ENCODE peak calls at places on chromosome 3, in five cellular contexts. One of them, this sample, is unnamed.
A peak's percentile ranks its signal among the peaks of the same experiment; 100 is the strongest.

GRCh38 chr3:50133283-50133615 is 21.9 kb upstream of the SEMA3F start:
- DNase-seq in activated T-cell treated with anti-CD3 and anti-CD28 coated beads for 1 hour: no peak
- DNase-seq in bronchial epithelial cell: no peak
- DNase-seq in NCI-H345: no peak
- DNase-seq in colonic mucosa: no peak
- DNase-seq in this sample: no peak

GRCh38 chr3:177598110-177598833 is 401.0 kb upstream of the TBL1XR1 start:
- DNase-seq in activated T-cell treated with anti-CD3 and anti-CD28 coated beads for 1 hour: no peak
- DNase-seq in NCI-H345: no peak
- DNase-seq in colonic mucosa: no peak
- DNase-seq in bronchial epithelial cell: no peak
- DNase-seq in this sample: peak; percentile 52

GRCh38 chr3:5021116-5021515 is 41.9 kb downstream of the BHLHE40 start:
- DNase-seq in activated T-cell treated with anti-CD3 and anti-CD28 coated beads for 1 hour: no peak
- DNase-seq in bronchial epithelial cell: no peak
- DNase-seq in colonic mucosa: no peak
- DNase-seq in NCI-H345: no peak
- DNase-seq in this sample: no peak

GRCh38 chr3:119146578-119147375 is 812 bp downstream of the TEX55 start:
- DNase-seq in colonic mucosa: no peak
- DNase-seq in NCI-H345: no peak
- DNase-seq in bronchial epithelial cell: no peak
- DNase-seq in activated T-cell treated with anti-CD3 and anti-CD28 coated beads for 1 hour: no peak
- DNase-seq in this sample: no peak

GRCh38 chr3:4601926-4602325 is 108.8 kb downstream of the ITPR1 start:
- DNase-seq in bronchial epithelial cell: peak; percentile 18
- DNase-seq in colonic mucosa: no peak
- DNase-seq in activated T-cell treated with anti-CD3 and anti-CD28 coated beads for 1 hour: no peak
- DNase-seq in NCI-H345: no peak
- DNase-seq in this sample: no peak

GRCh38 chr3:71831599-71831998 is 46.7 kb upstream of the PROK2 start:
- DNase-seq in bronchial epithelial cell: peak; percentile 77
- DNase-seq in activated T-cell treated with anti-CD3 and anti-CD28 coated beads for 1 hour: no peak
- DNase-seq in colonic mucosa: no peak
- DNase-seq in NCI-H345: no peak
- DNase-seq in this sample: no peak

GRCh38 chr3:197494366-197495058 is 61.3 kb downstream of the BDH1 start:
- DNase-seq in bronchial epithelial cell: peak; percentile 80
- DNase-seq in colonic mucosa: peak; percentile 84
- DNase-seq in activated T-cell treated with anti-CD3 and anti-CD28 coated beads for 1 hour: no peak
- DNase-seq in NCI-H345: no peak
- DNase-seq in this sample: no peak

GRCh38 chr3:128271536-128272332 is 118.5 kb downstream of the EEFSEC start:
- DNase-seq in colonic mucosa: no peak
- DNase-seq in bronchial epithelial cell: no peak
- DNase-seq in activated T-cell treated with anti-CD3 and anti-CD28 coated beads for 1 hour: no peak
- DNase-seq in NCI-H345: no peak
- DNase-seq in this sample: no peak

GRCh38 chr3:108178676-108179075 is 43.5 kb downstream of the IFT57 start:
- DNase-seq in activated T-cell treated with anti-CD3 and anti-CD28 coated beads for 1 hour: no peak
- DNase-seq in colonic mucosa: no peak
- DNase-seq in bronchial epithelial cell: no peak
- DNase-seq in NCI-H345: no peak
- DNase-seq in this sample: no peak

GRCh38 chr3:24498391-24498790 is 3.7 kb upstream of the THRB start:
- DNase-seq in NCI-H345: no peak
- DNase-seq in colonic mucosa: no peak
- DNase-seq in bronchial epithelial cell: no peak
- DNase-seq in activated T-cell treated with anti-CD3 and anti-CD28 coated beads for 1 hour: no peak
- DNase-seq in this sample: no peak

GRCh38 chr3:13072239-13073041 is 789 bp downstream of the IQSEC1 start:
- DNase-seq in NCI-H345: peak; percentile 59
- DNase-seq in colonic mucosa: no peak
- DNase-seq in bronchial epithelial cell: peak; percentile 3
- DNase-seq in activated T-cell treated with anti-CD3 and anti-CD28 coated beads for 1 hour: no peak
- DNase-seq in this sample: no peak

GRCh38 chr3:123941150-123941941 is 19.7 kb downstream of the CCDC14 start:
- DNase-seq in bronchial epithelial cell: no peak
- DNase-seq in NCI-H345: no peak
- DNase-seq in activated T-cell treated with anti-CD3 and anti-CD28 coated beads for 1 hour: no peak
- DNase-seq in colonic mucosa: no peak
- DNase-seq in this sample: no peak

GRCh38 chr3:25725810-25726209 is 57.4 kb downstream of the NGLY1 start:
- DNase-seq in bronchial epithelial cell: peak; percentile 7
- DNase-seq in NCI-H345: no peak
- DNase-seq in activated T-cell treated with anti-CD3 and anti-CD28 coated beads for 1 hour: no peak
- DNase-seq in colonic mucosa: no peak
- DNase-seq in this sample: no peak

GRCh38 chr3:126274735-126275734 is 82.2 kb downstream of the KLF15 start:
- DNase-seq in bronchial epithelial cell: no peak
- DNase-seq in colonic mucosa: no peak
- DNase-seq in NCI-H345: no peak
- DNase-seq in activated T-cell treated with anti-CD3 and anti-CD28 coated beads for 1 hour: no peak
- DNase-seq in this sample: no peak

GRCh38 chr3:172367205-172368105 is 80.8 kb downstream of the GHSR start:
- DNase-seq in colonic mucosa: no peak
- DNase-seq in bronchial epithelial cell: no peak
- DNase-seq in NCI-H345: no peak
- DNase-seq in activated T-cell treated with anti-CD3 and anti-CD28 coated beads for 1 hour: no peak
- DNase-seq in this sample: no peak

GRCh38 chr3:105868450-105868744 is 415 bp downstream of the CBLB start:
- DNase-seq in colonic mucosa: peak; percentile 59
- DNase-seq in bronchial epithelial cell: no peak
- DNase-seq in activated T-cell treated with anti-CD3 and anti-CD28 coated beads for 1 hour: no peak
- DNase-seq in NCI-H345: no peak
- DNase-seq in this sample: no peak

GRCh38 chr3:120448707-120449650 is 1.8 kb downstream of the FSTL1 start:
- DNase-seq in NCI-H345: no peak
- DNase-seq in bronchial epithelial cell: peak; percentile 76
- DNase-seq in activated T-cell treated with anti-CD3 and anti-CD28 coated beads for 1 hour: no peak
- DNase-seq in colonic mucosa: no peak
- DNase-seq in this sample: peak; percentile 30

This sample was measured in NCI-H446 treated with DMSO at 0.1 percent for 48 hours.